ENCODE peak calls at places on chromosome 20, in five cellular contexts. One of them, this sample, is unnamed.

GRCh38 chr20:62742979-62743776 is 34.5 kb downstream of the NTSR1 start:
- DNase-seq in substantia nigra: no peak
- DNase-seq in cardiac muscle cell: no peak
- DNase-seq in psoas muscle: peak
- DNase-seq in PC-3: no peak
- DNase-seq in this sample: no peak

GRCh38 chr20:50663095-50663821 is 28.1 kb downstream of the RIPOR3 start:
- DNase-seq in psoas muscle: no peak
- DNase-seq in substantia nigra: no peak
- DNase-seq in cardiac muscle cell: no peak
- DNase-seq in PC-3: peak
- DNase-seq in this sample: no peak

GRCh38 chr20:3068986-3069900 is 2.2 kb upstream of the OXT start:
- DNase-seq in PC-3: peak
- DNase-seq in substantia nigra: no peak
- DNase-seq in psoas muscle: no peak
- DNase-seq in cardiac muscle cell: no peak
- DNase-seq in this sample: no peak

GRCh38 chr20:2697768-2698167 is 5.2 kb downstream of the EBF4 start:
- DNase-seq in PC-3: no peak
- DNase-seq in substantia nigra: no peak
- DNase-seq in cardiac muscle cell: no peak
- DNase-seq in psoas muscle: no peak
- DNase-seq in this sample: no peak

GRCh38 chr20:50111829-50112495 is 988 bp downstream of the UBE2V1 start:
- DNase-seq in cardiac muscle cell: no peak
- DNase-seq in psoas muscle: no peak
- DNase-seq in substantia nigra: no peak
- DNase-seq in PC-3: no peak
- DNase-seq in this sample: no peak

GRCh38 chr20:610130-611046 is at the start of gene TCF15:
- DNase-seq in cardiac muscle cell: peak
- DNase-seq in PC-3: peak
- DNase-seq in psoas muscle: peak
- DNase-seq in substantia nigra: no peak
- DNase-seq in this sample: no peak

GRCh38 chr20:6994452-6994851 is 227.0 kb downstream of the BMP2 start:
- DNase-seq in psoas muscle: no peak
- DNase-seq in PC-3: peak
- DNase-seq in substantia nigra: no peak
- DNase-seq in cardiac muscle cell: peak
- DNase-seq in this sample: no peak

GRCh38 chr20:10541668-10542411 is 106.7 kb downstream of the SLX4IP start:
- DNase-seq in PC-3: peak
- DNase-seq in cardiac muscle cell: no peak
- DNase-seq in psoas muscle: no peak
- DNase-seq in substantia nigra: no peak
- DNase-seq in this sample: no peak

GRCh38 chr20:51220293-51220706 is 197.4 kb upstream of the KCNG1 start:
- DNase-seq in PC-3: peak
- DNase-seq in substantia nigra: no peak
- DNase-seq in psoas muscle: no peak
- DNase-seq in cardiac muscle cell: peak
- DNase-seq in this sample: peak

GRCh38 chr20:35174458-35175216 is 2.8 kb downstream of the PROCR start:
- DNase-seq in substantia nigra: no peak
- DNase-seq in psoas muscle: peak
- DNase-seq in cardiac muscle cell: no peak
- DNase-seq in PC-3: no peak
- DNase-seq in this sample: no peak

GRCh38 chr20:2254333-2254732 is 41.5 kb upstream of the TGM3 start:
- DNase-seq in PC-3: peak
- DNase-seq in psoas muscle: no peak
- DNase-seq in cardiac muscle cell: no peak
- DNase-seq in substantia nigra: no peak
- DNase-seq in this sample: no peak

GRCh38 chr20:57943291-57943690 is 233.5 kb upstream of the PMEPA1 start:
- DNase-seq in PC-3: no peak
- DNase-seq in psoas muscle: no peak
- DNase-seq in cardiac muscle cell: no peak
- DNase-seq in substantia nigra: no peak
- DNase-seq in this sample: no peak

GRCh38 chr20:9015984-9016324 is 52.9 kb upstream of the PLCB4 start:
- DNase-seq in psoas muscle: no peak
- DNase-seq in cardiac muscle cell: peak
- DNase-seq in PC-3: peak
- DNase-seq in substantia nigra: no peak
- DNase-seq in this sample: no peak

GRCh38 chr20:58251348-58251978 is 23.0 kb upstream of the ANKRD60 start:
- DNase-seq in psoas muscle: no peak
- DNase-seq in substantia nigra: no peak
- DNase-seq in PC-3: no peak
- DNase-seq in cardiac muscle cell: no peak
- DNase-seq in this sample: no peak

GRCh38 chr20:64169089-64169560 is 4.9 kb downstream of the MYT1 start:
- DNase-seq in substantia nigra: no peak
- DNase-seq in PC-3: no peak
- DNase-seq in psoas muscle: no peak
- DNase-seq in cardiac muscle cell: no peak
- DNase-seq in this sample: no peak

GRCh38 chr20:16040742-16041141 is 532.5 kb downstream of the KIF16B start:
- DNase-seq in substantia nigra: no peak
- DNase-seq in psoas muscle: no peak
- DNase-seq in cardiac muscle cell: no peak
- DNase-seq in PC-3: no peak
- DNase-seq in this sample: no peak

GRCh38 chr20:58086763-58087566 is 141.5 kb downstream of the ANKRD60 start:
- DNase-seq in substantia nigra: peak
- DNase-seq in cardiac muscle cell: peak
- DNase-seq in psoas muscle: no peak
- DNase-seq in PC-3: peak
- DNase-seq in this sample: no peak

GRCh38 chr20:51275816-51276215 is 252.9 kb upstream of the KCNG1 start:
- DNase-seq in substantia nigra: no peak
- DNase-seq in psoas muscle: no peak
- DNase-seq in PC-3: no peak
- DNase-seq in cardiac muscle cell: peak
- DNase-seq in this sample: no peak

GRCh38 chr20:34927736-34928135 is 27.9 kb downstream of the GSS start:
- DNase-seq in cardiac muscle cell: no peak
- DNase-seq in psoas muscle: no peak
- DNase-seq in substantia nigra: no peak
- DNase-seq in PC-3: peak
- DNase-seq in this sample: no peak

GRCh38 chr20:14069796-14070195 is 74.5 kb downstream of the MACROD2 start:
- DNase-seq in substantia nigra: no peak
- DNase-seq in PC-3: peak
- DNase-seq in cardiac muscle cell: no peak
- DNase-seq in psoas muscle: no peak
- DNase-seq in this sample: no peak

GRCh38 chr20:63108247-63108646 is 101.5 kb upstream of the BHLHE23 start:
- DNase-seq in cardiac muscle cell: no peak
- DNase-seq in psoas muscle: no peak
- DNase-seq in substantia nigra: no peak
- DNase-seq in PC-3: no peak
- DNase-seq in this sample: no peak

GRCh38 chr20:14148042-14148441 is 152.7 kb downstream of the MACROD2 start:
- DNase-seq in PC-3: no peak
- DNase-seq in psoas muscle: no peak
- DNase-seq in cardiac muscle cell: peak
- DNase-seq in substantia nigra: no peak
- DNase-seq in this sample: no peak

DNA sequence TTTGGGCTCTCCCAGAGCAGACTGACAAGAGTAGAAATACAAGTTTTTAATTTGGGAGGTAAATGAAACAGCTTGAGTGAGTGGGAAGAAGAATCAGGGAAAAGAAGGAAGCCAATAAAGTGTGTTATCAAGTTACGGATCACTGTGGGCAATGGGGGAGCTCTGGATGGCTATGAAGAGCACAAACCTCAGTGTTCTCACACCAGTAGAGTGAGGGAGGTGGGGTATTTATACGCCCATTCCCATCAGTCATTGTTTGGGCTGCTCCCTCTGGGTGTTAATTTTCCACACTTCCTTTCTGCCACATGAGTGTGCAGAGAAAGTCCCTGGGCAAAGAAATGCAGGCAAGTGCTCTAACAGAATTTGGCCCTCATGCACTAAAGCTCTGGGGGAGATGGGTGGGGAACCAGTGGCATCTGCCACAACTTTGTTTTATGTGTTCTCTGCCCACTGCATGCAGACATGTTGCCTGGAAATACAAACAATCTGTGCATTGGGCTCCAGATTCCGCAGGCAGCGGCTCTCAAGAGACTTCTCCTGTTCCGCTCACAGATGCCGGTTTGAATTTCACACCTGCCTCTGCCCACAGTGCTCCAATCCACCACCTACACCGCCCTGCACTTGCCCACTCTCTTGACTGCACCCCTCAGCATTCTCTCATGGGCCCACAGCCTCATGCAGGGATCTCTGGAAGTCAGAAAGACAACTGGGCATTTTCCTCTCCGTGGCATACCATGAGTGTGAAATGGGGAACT is 211.1 kb upstream of the RNF24 start:
- DNase-seq in psoas muscle: no peak
- DNase-seq in substantia nigra: no peak
- DNase-seq in PC-3: no peak
- DNase-seq in cardiac muscle cell: no peak
- DNase-seq in this sample: no peak
- H3K27ac ChIP-seq in psoas muscle: no peak
- H3K27ac ChIP-seq in substantia nigra: no peak
- H3K27ac ChIP-seq in PC-3: peak
- H3K27ac ChIP-seq in cardiac muscle cell: no peak
- H3K27ac ChIP-seq in this sample: no peak

DNA sequence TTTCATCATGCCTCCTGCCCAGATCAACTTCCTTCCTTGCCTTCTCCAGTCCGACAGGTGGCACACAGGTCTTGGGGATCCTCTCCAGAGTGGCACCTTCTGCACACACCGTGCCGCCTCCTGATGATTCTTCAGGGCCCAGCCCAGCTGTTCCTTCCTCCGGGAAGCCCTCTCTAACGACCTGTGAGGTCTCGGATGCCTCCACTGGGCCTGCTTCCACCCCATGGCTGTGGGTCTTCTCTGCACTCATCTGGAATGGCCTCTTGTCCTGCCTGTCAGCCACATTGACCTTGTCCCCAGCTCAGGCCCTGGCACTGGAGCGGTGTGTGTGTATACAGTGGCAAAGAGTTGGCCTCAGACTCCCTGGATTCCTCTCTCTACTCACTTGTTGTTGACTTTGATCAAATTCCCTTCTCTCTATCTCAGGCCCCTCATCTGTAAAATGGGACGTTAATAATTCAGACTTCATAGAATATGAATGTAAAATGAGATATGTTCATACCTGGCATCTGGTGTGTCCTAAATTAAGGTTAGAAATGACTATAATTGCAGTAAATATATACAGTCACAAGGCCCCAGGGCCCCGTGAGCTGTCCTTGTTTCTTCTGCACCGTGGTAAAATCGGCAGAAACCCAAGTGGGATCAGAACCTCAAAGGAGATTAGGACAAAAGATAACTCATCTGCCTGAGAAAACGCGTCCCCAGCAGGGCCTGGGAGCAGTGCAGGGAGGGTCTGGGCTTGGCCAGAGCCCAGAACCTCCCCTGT is 1.5 kb downstream of the FAM210B start:
- DNase-seq in substantia nigra: no peak
- DNase-seq in cardiac muscle cell: no peak
- DNase-seq in PC-3: peak
- DNase-seq in psoas muscle: no peak
- DNase-seq in this sample: no peak
- H3K27ac ChIP-seq in substantia nigra: peak
- H3K27ac ChIP-seq in cardiac muscle cell: peak
- H3K27ac ChIP-seq in PC-3: peak
- H3K27ac ChIP-seq in psoas muscle: peak
- H3K27ac ChIP-seq in this sample: no peak

GRCh38 chr20:44180814-44181213 is 6.2 kb downstream of the JPH2 start:
- DNase-seq in substantia nigra: no peak
- DNase-seq in cardiac muscle cell: peak
- DNase-seq in PC-3: no peak
- DNase-seq in psoas muscle: peak
- DNase-seq in this sample: no peak

GRCh38 chr20:44174996-44175766 is 11.8 kb downstream of the JPH2 start:
- DNase-seq in PC-3: no peak
- DNase-seq in cardiac muscle cell: no peak
- DNase-seq in psoas muscle: peak
- DNase-seq in substantia nigra: no peak
- DNase-seq in this sample: no peak

GRCh38 chr20:44173846-44174245 is 13.1 kb downstream of the JPH2 start:
- DNase-seq in psoas muscle: no peak
- DNase-seq in substantia nigra: no peak
- DNase-seq in PC-3: peak
- DNase-seq in cardiac muscle cell: no peak
- DNase-seq in this sample: no peak

GRCh38 chr20:44173116-44173515 is 13.9 kb downstream of the JPH2 start:
- DNase-seq in cardiac muscle cell: no peak
- DNase-seq in psoas muscle: no peak
- DNase-seq in PC-3: peak
- DNase-seq in substantia nigra: no peak
- DNase-seq in this sample: no peak

GRCh38 chr20:44176833-44177533 is 10.0 kb downstream of the JPH2 start:
- DNase-seq in cardiac muscle cell: no peak
- DNase-seq in PC-3: peak
- DNase-seq in substantia nigra: no peak
- DNase-seq in psoas muscle: peak
- DNase-seq in this sample: no peak
- H3K27ac ChIP-seq in cardiac muscle cell: peak
- H3K27ac ChIP-seq in PC-3: peak
- H3K27ac ChIP-seq in substantia nigra: no peak
- H3K27ac ChIP-seq in psoas muscle: peak
- H3K27ac ChIP-seq in this sample: no peak

GRCh38 chr20:5674176-5674660 is 76.0 kb upstream of the SHLD1 start:
- DNase-seq in substantia nigra: no peak
- DNase-seq in psoas muscle: no peak
- DNase-seq in PC-3: peak
- DNase-seq in cardiac muscle cell: no peak
- DNase-seq in this sample: no peak

GRCh38 chr20:5668529-5668868 is 81.7 kb upstream of the SHLD1 start:
- DNase-seq in PC-3: no peak
- DNase-seq in substantia nigra: no peak
- DNase-seq in cardiac muscle cell: no peak
- DNase-seq in psoas muscle: no peak
- DNase-seq in this sample: no peak

GRCh38 chr20:5667703-5668528 is 82.3 kb upstream of the SHLD1 start:
- DNase-seq in substantia nigra: no peak
- DNase-seq in PC-3: no peak
- DNase-seq in cardiac muscle cell: no peak
- DNase-seq in psoas muscle: no peak
- DNase-seq in this sample: no peak

GRCh38 chr20:5670874-5671273 is 79.3 kb upstream of the SHLD1 start:
- DNase-seq in cardiac muscle cell: no peak
- DNase-seq in substantia nigra: no peak
- DNase-seq in PC-3: no peak
- DNase-seq in psoas muscle: no peak
- DNase-seq in this sample: no peak

DNA sequence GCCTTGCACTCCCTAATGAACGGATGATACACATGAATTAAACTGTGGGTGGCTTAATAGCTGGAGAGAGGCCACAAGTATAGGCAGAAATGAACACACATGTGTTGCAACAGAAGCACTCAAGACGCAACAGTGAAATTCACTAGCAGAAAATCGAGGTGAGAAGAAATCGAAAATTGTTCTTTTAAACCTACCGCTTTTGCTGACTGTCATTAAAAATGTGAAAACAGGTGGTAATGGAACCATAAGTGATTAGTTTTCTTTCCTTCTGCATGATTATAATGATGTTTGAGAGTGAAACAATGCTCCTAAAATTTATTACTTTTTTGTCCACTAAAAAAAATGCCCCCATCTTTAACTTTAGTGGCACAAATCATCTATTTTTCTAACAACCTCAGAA is 80.1 kb upstream of the SHLD1 start:
- DNase-seq in substantia nigra: no peak
- DNase-seq in psoas muscle: no peak
- DNase-seq in cardiac muscle cell: no peak
- DNase-seq in PC-3: no peak
- DNase-seq in this sample: no peak
- H3K27ac ChIP-seq in substantia nigra: no peak
- H3K27ac ChIP-seq in psoas muscle: no peak
- H3K27ac ChIP-seq in cardiac muscle cell: no peak
- H3K27ac ChIP-seq in PC-3: no peak
- H3K27ac ChIP-seq in this sample: no peak

This sample was measured in CD4-positive, alpha-beta T cell.